ENCODE peak calls at places on chromosomes 7 and 10, in five cellular contexts. O is transverse colon; M is neural progenitor cell; X is CD4-positive, alpha-beta T cell; E is lower leg skin. V is an unnamed sample.
A peak's percentile ranks its signal among the peaks of the same experiment; 100 is the strongest.

GRCh38 chr7:84200859-84201258 is 6.3 kb upstream of the SEMA3A start:
- DNase-seq in O (no peak), M (peak; percentile 27), X (no peak), E (no peak), V (no peak)

GRCh38 chr7:23216021-23216420 is 30.6 kb upstream of the GPNMB start:
- DNase-seq in O (peak; percentile 26), M (no peak), X (no peak), E (no peak), V (no peak)

GRCh38 chr10:1978593-1978992 is 241.3 kb upstream of the ADARB2 start:
- DNase-seq in O (no peak), M (no peak), X (no peak), E (no peak), V (no peak)

GRCh38 chr10:90652519-90652918 is 205.3 kb downstream of the HTR7 start:
- DNase-seq in O (no peak), M (peak; percentile 23), X (no peak), E (no peak), V (no peak)

GRCh38 chr10:43871545-43871944 is 222.9 kb upstream of the ZNF32 start:
- DNase-seq in O (no peak), M (no peak), X (no peak), E (peak; percentile 71), V (no peak)

GRCh38 chr10:33336606-33337334 is 2.3 kb upstream of the NRP1 start:
- DNase-seq in O (peak; percentile 31), M (peak; percentile 64), X (no peak), E (peak; percentile 90), V (peak; percentile 28)

GRCh38 chr7:42185726-42186125 is 51.3 kb downstream of the GLI3 start:
- DNase-seq in O (no peak), M (no peak), X (no peak), E (no peak), V (no peak)

GRCh38 chr7:141558544-141559183 is 7.5 kb downstream of the AGK start:
- DNase-seq in O (no peak), M (no peak), X (no peak), E (no peak), V (no peak)

GRCh38 chr7:140904081-140904480 is 20.6 kb downstream of the BRAF start:
- DNase-seq in O (no peak), M (no peak), X (no peak), E (no peak), V (no peak)

GRCh38 chr7:106138776-106139175 is 26.7 kb upstream of the SYPL1 start:
- DNase-seq in O (no peak), M (no peak), X (no peak), E (no peak), V (no peak)

GRCh38 chr7:114412548-114412947 is 2.1 kb upstream of the FOXP2 start:
- DNase-seq in O (no peak), M (no peak), X (no peak), E (no peak), V (no peak)

GRCh38 chr7:30548762-30549344 is 44.2 kb upstream of the GGCT start:
- DNase-seq in O (peak; percentile 71), M (peak; percentile 90), X (no peak), E (no peak), V (peak; percentile 47)

GRCh38 chr10:95394161-95394880 is 103.5 kb upstream of the PDLIM1 start:
- DNase-seq in O (no peak), M (no peak), X (no peak), E (no peak), V (no peak)

GRCh38 chr7:24325708-24326107 is 41.7 kb downstream of the NPY start:
- DNase-seq in O (no peak), M (no peak), X (no peak), E (no peak), V (no peak)

GRCh38 chr7:123665157-123665556 is 9.5 kb downstream of the LMOD2 start:
- DNase-seq in O (no peak), M (no peak), X (no peak), E (no peak), V (no peak)

GRCh38 chr10:18665079-18665478 is 5.8 kb downstream of the ARL5B start:
- DNase-seq in O (no peak), M (no peak), X (no peak), E (no peak), V (no peak)

GRCh38 chr10:62528441-62528840 is 154.3 kb downstream of the ZNF365 start:
- DNase-seq in O (no peak), M (no peak), X (no peak), E (no peak), V (no peak)

GRCh38 chr10:24589265-24589664 is 134.4 kb downstream of the ARHGAP21 start:
- DNase-seq in O (no peak), M (no peak), X (no peak), E (no peak), V (no peak)

GRCh38 chr7:2432910-2433712 is 29.7 kb downstream of the CHST12 start:
- DNase-seq in O (no peak), M (no peak), X (no peak), E (no peak), V (no peak)

GRCh38 chr7:45081670-45081974 is 7.1 kb downstream of the NACAD start:
- DNase-seq in O (no peak), M (no peak), X (no peak), E (no peak), V (no peak)

GRCh38 chr7:18086165-18087030 is 58.8 kb upstream of the PRPS1L1 start:
- DNase-seq in O (peak; percentile 12), M (peak; percentile 80), X (no peak), E (no peak), V (peak; percentile 28)

GRCh38 chr10:3785849-3786290 is 861 bp upstream of the KLF6 start:
- DNase-seq in O (peak; percentile 58), M (peak; percentile 55), X (no peak), E (no peak), V (no peak)

GRCh38 chr10:78316451-78316931 is 282.8 kb downstream of the RPS24 start:
- DNase-seq in O (no peak), M (no peak), X (no peak), E (peak; percentile 72), V (no peak)

GRCh38 chr7:77393261-77393660 is 22.9 kb downstream of the GSAP start:
- DNase-seq in O (no peak), M (no peak), X (no peak), E (no peak), V (no peak)
- TF ChIP-seq CTCF in O (no peak), M (no peak), X (no peak), E (no peak), V (no peak)

GRCh38 chr7:80060218-80060806 is 74.3 kb upstream of the GNAI1 start:
- DNase-seq in O (no peak), M (peak; percentile 38), X (no peak), E (no peak), V (no peak)
- TF ChIP-seq CTCF in O (peak; percentile 58), M (peak; percentile 72), X (peak; percentile 49), E (no peak), V (peak; percentile 75)

GRCh38 chr7:112708236-112708635 is 82.0 kb downstream of the TMEM168 start:
- DNase-seq in O (no peak), M (peak; percentile 47), X (no peak), E (no peak), V (no peak)
- TF ChIP-seq CTCF in O (no peak), M (peak; percentile 35), X (no peak), E (no peak), V (no peak)

GRCh38 chr7:38229386-38229785 is 44.0 kb downstream of the TARP start:
- DNase-seq in O (no peak), M (no peak), X (no peak), E (no peak), V (no peak)

GRCh38 chr7:38235606-38236005 is 37.8 kb downstream of the TARP start:
- DNase-seq in O (no peak), M (no peak), X (no peak), E (no peak), V (no peak)

DNA sequence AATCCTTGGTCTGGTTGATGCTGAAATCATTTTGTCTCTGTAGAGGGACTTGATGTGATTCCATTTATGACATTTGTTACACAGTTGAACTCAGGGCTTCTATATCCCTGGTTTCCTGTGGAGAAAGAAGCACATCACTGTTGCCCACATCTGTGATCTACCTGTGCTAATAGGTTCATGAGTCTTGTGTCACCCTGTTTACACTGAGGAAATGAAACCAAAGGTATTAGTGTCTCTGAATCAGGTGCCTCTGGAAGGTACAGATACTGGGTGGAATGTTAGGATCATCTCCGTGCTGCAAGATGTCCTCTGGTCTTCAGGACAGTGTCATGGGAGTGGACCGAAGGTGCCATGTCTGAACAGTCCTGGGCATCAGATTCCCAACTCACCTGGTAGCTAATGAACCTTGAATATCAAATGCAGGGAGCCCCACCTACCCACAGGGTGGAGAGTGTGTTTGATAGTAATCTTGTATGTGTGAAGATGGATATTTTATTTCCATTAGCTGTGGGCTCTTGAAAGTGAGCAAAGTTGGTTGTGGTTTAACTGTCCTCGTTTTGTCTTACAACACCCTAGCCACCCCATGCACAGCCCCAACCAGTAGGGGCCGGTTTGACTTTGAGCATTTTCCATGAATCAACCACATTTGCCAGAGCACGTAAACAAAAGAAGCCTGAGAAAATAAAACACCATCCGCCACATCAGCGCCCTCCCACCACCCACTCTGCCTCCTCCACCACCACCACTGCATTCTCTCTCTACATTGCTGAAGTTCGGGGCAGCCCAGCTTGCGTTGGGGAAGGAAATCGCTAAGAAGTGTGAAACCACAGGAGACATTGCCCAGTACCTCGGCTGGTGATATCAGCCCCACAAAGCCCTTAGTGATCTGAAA is 40.7 kb downstream of the TARP start:
- DNase-seq in O (peak; percentile 52), M (no peak), X (peak; percentile 45), E (no peak), V (no peak)
- TF ChIP-seq CTCF in O (no peak), M (no peak), X (no peak), E (no peak), V (no peak)